ENCODE peak calls at places on chromosome 1, in ten cellular contexts. C is stomach, W is epithelial cell of prostate, U is NCI-H1436, B is HEK293T, X is RWPE2, D is NCI-H1092, Z is choroid plexus epithelial cell, A is T-helper 2 cell, Q is EL. E is an unnamed sample.

GRCh38 chr1:98205291-98206017 is 284.6 kb upstream of the DPYD start:
- DNase-seq in C (no peak), W (no peak), U (no peak), B (no peak), X (no peak), D (no peak), Z (no peak), A (no peak), Q (peak), E (no peak)

GRCh38 chr1:87155180-87155579 is 173.5 kb upstream of the LMO4 start:
- DNase-seq in C (no peak), W (no peak), U (no peak), B (no peak), X (no peak), D (no peak), Z (no peak), A (no peak), Q (no peak), E (no peak)

GRCh38 chr1:96815914-96816313 is 94.3 kb downstream of the PTBP2 start:
- DNase-seq in C (no peak), W (no peak), U (no peak), B (no peak), X (no peak), D (no peak), Z (no peak), A (no peak), Q (no peak), E (no peak)

GRCh38 chr1:36446261-36446660 is 4.0 kb downstream of the OSCP1 start:
- DNase-seq in C (no peak), W (no peak), U (peak), B (peak), X (no peak), D (no peak), Z (peak), A (no peak), Q (no peak), E (no peak)

GRCh38 chr1:154755858-154756730 is 114.0 kb downstream of the KCNN3 start:
- DNase-seq in C (peak), W (no peak), U (no peak), B (no peak), X (no peak), D (no peak), Z (peak), A (no peak), Q (peak), E (no peak)

GRCh38 chr1:175572932-175573871 is 170.2 kb downstream of the TNR start:
- DNase-seq in C (no peak), W (no peak), U (no peak), B (no peak), X (peak), D (peak), Z (no peak), A (no peak), Q (no peak), E (peak)

GRCh38 chr1:48718696-48719095 is 58.0 kb downstream of the BEND5 start:
- DNase-seq in C (no peak), W (peak), U (no peak), B (no peak), X (no peak), D (no peak), Z (no peak), A (no peak), Q (no peak), E (no peak)

GRCh38 chr1:171653796-171654704 is 1.6 kb upstream of the MYOC start:
- DNase-seq in C (no peak), W (no peak), U (no peak), B (no peak), X (no peak), D (no peak), Z (peak), A (no peak), Q (no peak), E (peak)

GRCh38 chr1:100353988-100354387 is 1.7 kb downstream of the CDC14A start:
- DNase-seq in C (no peak), W (no peak), U (no peak), B (peak), X (no peak), D (no peak), Z (no peak), A (no peak), Q (peak), E (no peak)

GRCh38 chr1:44545961-44546360 is 128.3 kb downstream of the TMEM53 start:
- DNase-seq in C (no peak), W (peak), U (no peak), B (no peak), X (no peak), D (no peak), Z (no peak), A (no peak), Q (no peak), E (no peak)

GRCh38 chr1:182761396-182762395 is 27.9 kb upstream of the NPL start:
- DNase-seq in C (no peak), W (no peak), U (no peak), B (no peak), X (no peak), D (no peak), Z (peak), A (no peak), Q (peak), E (no peak)

GRCh38 chr1:179883739-179884138 is 1.7 kb downstream of the TOR1AIP1 start:
- DNase-seq in C (no peak), W (peak), U (no peak), B (peak), X (peak), D (no peak), Z (no peak), A (no peak), Q (peak), E (no peak)

GRCh38 chr1:71043061-71043460 is 4.6 kb downstream of the PTGER3 start:
- DNase-seq in C (no peak), W (no peak), U (no peak), B (no peak), X (no peak), D (no peak), Z (no peak), A (no peak), Q (no peak), E (no peak)

GRCh38 chr1:244052011-244052727 is 1.1 kb downstream of the ZBTB18 start:
- DNase-seq in C (no peak), W (no peak), U (no peak), B (no peak), X (no peak), D (peak), Z (peak), A (no peak), Q (no peak), E (no peak)

GRCh38 chr1:212737559-212737958 is 37.9 kb upstream of the BATF3 start:
- DNase-seq in C (no peak), W (no peak), U (no peak), B (no peak), X (no peak), D (no peak), Z (no peak), A (no peak), Q (no peak), E (no peak)

GRCh38 chr1:17629460-17629859 is 90.0 kb downstream of the ARHGEF10L start:
- DNase-seq in C (no peak), W (no peak), U (no peak), B (peak), X (no peak), D (no peak), Z (no peak), A (no peak), Q (no peak), E (no peak)

GRCh38 chr1:17696417-17697301 is 58.5 kb upstream of the ACTL8 start:
- DNase-seq in C (no peak), W (no peak), U (no peak), B (peak), X (no peak), D (no peak), Z (peak), A (no peak), Q (peak), E (peak)

GRCh38 chr1:94884101-94884875 is 42.6 kb downstream of the CNN3 start:
- DNase-seq in C (peak), W (no peak), U (no peak), B (no peak), X (no peak), D (peak), Z (peak), A (no peak), Q (peak), E (peak)

GRCh38 chr1:20280399-20280798 is 10.3 kb upstream of the VWA5B1 start:
- DNase-seq in C (no peak), W (no peak), U (no peak), B (no peak), X (no peak), D (no peak), Z (no peak), A (no peak), Q (peak), E (no peak)

GRCh38 chr1:47557086-47557866 is 119.4 kb downstream of the FOXD2 start:
- DNase-seq in C (no peak), W (no peak), U (no peak), B (no peak), X (no peak), D (no peak), Z (peak), A (no peak), Q (no peak), E (no peak)

GRCh38 chr1:228478912-228479665 is 8.1 kb upstream of the RNF187 start:
- DNase-seq in C (no peak), W (no peak), U (no peak), B (no peak), X (no peak), D (no peak), Z (no peak), A (no peak), Q (no peak), E (no peak)

GRCh38 chr1:21899972-21900371 is 37.1 kb downstream of the HSPG2 start:
- DNase-seq in C (no peak), W (no peak), U (no peak), B (no peak), X (peak), D (no peak), Z (peak), A (no peak), Q (no peak), E (no peak)

GRCh38 chr1:27007909-27008582 is 4.6 kb downstream of the TENT5B start:
- DNase-seq in C (peak), W (no peak), U (no peak), B (no peak), X (no peak), D (no peak), Z (no peak), A (no peak), Q (peak), E (peak)

GRCh38 chr1:165408518-165408917 is 36.4 kb downstream of the RXRG start:
- DNase-seq in C (peak), W (no peak), U (peak), B (peak), X (no peak), D (peak), Z (peak), A (no peak), Q (peak), E (peak)

GRCh38 chr1:45820173-45820572 is 16.8 kb downstream of the MAST2 start:
- DNase-seq in C (no peak), W (no peak), U (no peak), B (no peak), X (no peak), D (no peak), Z (no peak), A (no peak), Q (no peak), E (no peak)

GRCh38 chr1:37851271-37851670 is 8.1 kb downstream of the MTF1 start:
- DNase-seq in C (no peak), W (no peak), U (no peak), B (no peak), X (no peak), D (no peak), Z (no peak), A (no peak), Q (no peak), E (no peak)

GRCh38 chr1:11462224-11462923 is 16.6 kb upstream of the DISP3 start:
- DNase-seq in C (no peak), W (no peak), U (no peak), B (no peak), X (no peak), D (no peak), Z (no peak), A (no peak), Q (no peak), E (no peak)

GRCh38 chr1:17168480-17168878 is 36.4 kb upstream of the PADI1 start:
- DNase-seq in C (no peak), W (no peak), U (no peak), B (no peak), X (no peak), D (no peak), Z (peak), A (no peak), Q (peak), E (no peak)

GRCh38 chr1:47763456-47764171 is 233.6 kb downstream of the TRABD2B start:
- DNase-seq in C (no peak), W (peak), U (no peak), B (no peak), X (peak), D (no peak), Z (peak), A (no peak), Q (peak), E (peak)